ENCODE peak calls at places on chromosomes 4 and X, in seven cellular contexts. C is lower lobe of right lung; U is left kidney; B is left cardiac atrium; X is immature natural killer cell; Z is activated T-cell treated with anti-CD3 and anti-CD28 coated beads, Interleukin-2, amount 50 U/mL, for 24 hours; T is anterior cingulate cortex. N is an unnamed sample.

GRCh38 chrX:101391831-101392230 is 1.0 kb downstream of the RPL36A start:
- DNase-seq in B (no peak), C (no peak), T (no peak), X (no peak), Z (no peak), U (no peak), N (no peak)

GRCh38 chr4:141077611-141078225 is 55.6 kb downstream of the RNF150 start:
- DNase-seq in C (no peak), T (no peak), Z (no peak), X (no peak), U (no peak), B (no peak), N (no peak)

GRCh38 chr4:43244688-43245382 is 352.3 kb downstream of the GRXCR1 start:
- DNase-seq in U (no peak), B (no peak), C (no peak), Z (no peak), T (no peak), X (no peak), N (no peak)

GRCh38 chrX:15816453-15816838 is 26.2 kb downstream of the ZRSR2 start:
- DNase-seq in Z (no peak), X (no peak), B (no peak), U (no peak), C (no peak), T (no peak), N (no peak)

GRCh38 chrX:12978205-12979010 is 3.5 kb downstream of the TMSB4X start:
- DNase-seq in Z (peak; percentile 72), C (peak; percentile 71), T (no peak), X (peak; percentile 82), U (peak; percentile 26), B (peak; percentile 55), N (no peak)

GRCh38 chr4:156575430-156576073 is 396.0 kb downstream of the PDGFC start:
- DNase-seq in C (no peak), X (no peak), Z (no peak), B (no peak), T (no peak), U (no peak), N (no peak)

GRCh38 chr4:166198516-166198915 is 325.5 kb downstream of the TLL1 start:
- DNase-seq in X (no peak), T (no peak), C (no peak), Z (no peak), B (no peak), U (no peak), N (no peak)

GRCh38 chrX:66005832-66006449 is 33.9 kb downstream of the VSIG4 start:
- DNase-seq in C (no peak), Z (no peak), U (no peak), X (no peak), T (no peak), B (no peak), N (no peak)

GRCh38 chr4:36196145-36196925 is 48.0 kb downstream of the ARAP2 start:
- DNase-seq in Z (no peak), U (no peak), T (no peak), C (no peak), B (no peak), X (no peak), N (no peak)

GRCh38 chr4:119788334-119789266 is 160.0 kb upstream of the PDE5A start:
- DNase-seq in B (no peak), X (no peak), U (no peak), Z (no peak), T (no peak), C (no peak), N (no peak)

GRCh38 chr4:184097240-184097619 is 120.4 kb downstream of the ENPP6 start:
- DNase-seq in T (no peak), C (peak; percentile 70), Z (peak; percentile 53), B (peak; percentile 73), U (peak; percentile 67), X (peak; percentile 13), N (no peak)

GRCh38 chr4:96472103-96472867 is 632.4 kb downstream of the PDHA2 start:
- DNase-seq in Z (no peak), U (no peak), B (no peak), C (no peak), X (no peak), T (no peak), N (no peak)

GRCh38 chr4:38135201-38135600 is 175.0 kb downstream of the PTTG2 start:
- DNase-seq in B (no peak), U (no peak), X (no peak), Z (no peak), T (no peak), C (no peak), N (no peak)

GRCh38 chrX:10567136-10567535 is 53.2 kb downstream of the MID1 start:
- DNase-seq in B (no peak), T (no peak), Z (no peak), X (no peak), U (no peak), C (no peak), N (no peak)

N was measured in H54.